ENCODE peak calls at places on chromosomes 16 and 17, in ten cellular contexts. One of them, this sample, is unnamed.

GRCh38 chr16:30985401-30986128 is 558 bp downstream of the HSD3B7 start:
- DNase-seq in fibroblast of the aortic adventitia: peak
- DNase-seq in ascending aorta: no peak
- DNase-seq in right atrium auricular region: peak
- DNase-seq in osteocyte: no peak
- DNase-seq in ovary: peak
- DNase-seq in GM13977: no peak
- DNase-seq in CD4-positive, alpha-beta T cell: no peak
- DNase-seq in left ventricle myocardium inferior: no peak
- DNase-seq in omental fat pad: no peak
- DNase-seq in this sample: peak

GRCh38 chr16:8660841-8661301 is 13.5 kb upstream of the ABAT start:
- DNase-seq in omental fat pad: no peak
- DNase-seq in fibroblast of the aortic adventitia: peak
- DNase-seq in osteocyte: no peak
- DNase-seq in CD4-positive, alpha-beta T cell: peak
- DNase-seq in left ventricle myocardium inferior: peak
- DNase-seq in right atrium auricular region: peak
- DNase-seq in GM13977: peak
- DNase-seq in ascending aorta: no peak
- DNase-seq in ovary: peak
- DNase-seq in this sample: peak

GRCh38 chr17:33225509-33225908 is 67.6 kb downstream of the ASIC2 start:
- DNase-seq in left ventricle myocardium inferior: peak
- DNase-seq in GM13977: no peak
- DNase-seq in ovary: no peak
- DNase-seq in ascending aorta: no peak
- DNase-seq in osteocyte: no peak
- DNase-seq in fibroblast of the aortic adventitia: no peak
- DNase-seq in right atrium auricular region: no peak
- DNase-seq in omental fat pad: no peak
- DNase-seq in CD4-positive, alpha-beta T cell: no peak
- DNase-seq in this sample: no peak

GRCh38 chr17:59751955-59752413 is 44.5 kb downstream of the VMP1 start:
- DNase-seq in ascending aorta: no peak
- DNase-seq in right atrium auricular region: no peak
- DNase-seq in fibroblast of the aortic adventitia: no peak
- DNase-seq in ovary: no peak
- DNase-seq in CD4-positive, alpha-beta T cell: no peak
- DNase-seq in left ventricle myocardium inferior: no peak
- DNase-seq in GM13977: no peak
- DNase-seq in osteocyte: no peak
- DNase-seq in omental fat pad: no peak
- DNase-seq in this sample: no peak

GRCh38 chr17:74592087-74592990 is at the start of gene CD300LD:
- DNase-seq in ascending aorta: no peak
- DNase-seq in GM13977: no peak
- DNase-seq in fibroblast of the aortic adventitia: no peak
- DNase-seq in osteocyte: no peak
- DNase-seq in omental fat pad: no peak
- DNase-seq in left ventricle myocardium inferior: no peak
- DNase-seq in ovary: no peak
- DNase-seq in right atrium auricular region: no peak
- DNase-seq in CD4-positive, alpha-beta T cell: no peak
- DNase-seq in this sample: no peak

GRCh38 chr17:30379303-30380105 is 777 bp downstream of the CPD start:
- DNase-seq in CD4-positive, alpha-beta T cell: no peak
- DNase-seq in left ventricle myocardium inferior: peak
- DNase-seq in ovary: peak
- DNase-seq in right atrium auricular region: no peak
- DNase-seq in fibroblast of the aortic adventitia: no peak
- DNase-seq in ascending aorta: no peak
- DNase-seq in omental fat pad: no peak
- DNase-seq in GM13977: peak
- DNase-seq in osteocyte: no peak
- DNase-seq in this sample: no peak

GRCh38 chr16:64534180-64534780 is 587.6 kb downstream of the CDH11 start:
- DNase-seq in osteocyte: no peak
- DNase-seq in ovary: no peak
- DNase-seq in fibroblast of the aortic adventitia: peak
- DNase-seq in left ventricle myocardium inferior: no peak
- DNase-seq in ascending aorta: no peak
- DNase-seq in CD4-positive, alpha-beta T cell: no peak
- DNase-seq in right atrium auricular region: no peak
- DNase-seq in GM13977: no peak
- DNase-seq in omental fat pad: no peak
- DNase-seq in this sample: no peak

GRCh38 chr17:75093543-75094158 is 5.9 kb downstream of the SLC16A5 start:
- DNase-seq in ovary: no peak
- DNase-seq in fibroblast of the aortic adventitia: no peak
- DNase-seq in CD4-positive, alpha-beta T cell: no peak
- DNase-seq in right atrium auricular region: no peak
- DNase-seq in omental fat pad: no peak
- DNase-seq in ascending aorta: no peak
- DNase-seq in GM13977: no peak
- DNase-seq in left ventricle myocardium inferior: no peak
- DNase-seq in osteocyte: no peak
- DNase-seq in this sample: no peak

GRCh38 chr17:33948299-33948698 is 306.8 kb upstream of the CCL2 start:
- DNase-seq in osteocyte: no peak
- DNase-seq in ovary: no peak
- DNase-seq in omental fat pad: no peak
- DNase-seq in CD4-positive, alpha-beta T cell: no peak
- DNase-seq in fibroblast of the aortic adventitia: no peak
- DNase-seq in GM13977: no peak
- DNase-seq in right atrium auricular region: no peak
- DNase-seq in left ventricle myocardium inferior: no peak
- DNase-seq in ascending aorta: no peak
- DNase-seq in this sample: no peak

GRCh38 chr16:89602273-89602951 is 11.0 kb upstream of the DPEP1 start:
- DNase-seq in osteocyte: peak
- DNase-seq in ascending aorta: no peak
- DNase-seq in CD4-positive, alpha-beta T cell: peak
- DNase-seq in fibroblast of the aortic adventitia: peak
- DNase-seq in left ventricle myocardium inferior: no peak
- DNase-seq in right atrium auricular region: no peak
- DNase-seq in GM13977: peak
- DNase-seq in omental fat pad: peak
- DNase-seq in ovary: peak
- DNase-seq in this sample: no peak

GRCh38 chr17:57772774-57773173 is 27.7 kb upstream of the CCDC182 start:
- DNase-seq in GM13977: no peak
- DNase-seq in ascending aorta: no peak
- DNase-seq in CD4-positive, alpha-beta T cell: no peak
- DNase-seq in omental fat pad: no peak
- DNase-seq in osteocyte: no peak
- DNase-seq in fibroblast of the aortic adventitia: no peak
- DNase-seq in ovary: no peak
- DNase-seq in left ventricle myocardium inferior: no peak
- DNase-seq in right atrium auricular region: no peak
- DNase-seq in this sample: no peak

GRCh38 chr16:48101069-48101674 is 54.6 kb downstream of the ABCC12 start:
- DNase-seq in right atrium auricular region: no peak
- DNase-seq in omental fat pad: no peak
- DNase-seq in GM13977: peak
- DNase-seq in CD4-positive, alpha-beta T cell: no peak
- DNase-seq in osteocyte: no peak
- DNase-seq in ovary: no peak
- DNase-seq in ascending aorta: no peak
- DNase-seq in left ventricle myocardium inferior: no peak
- DNase-seq in fibroblast of the aortic adventitia: peak
- DNase-seq in this sample: no peak

DNA sequence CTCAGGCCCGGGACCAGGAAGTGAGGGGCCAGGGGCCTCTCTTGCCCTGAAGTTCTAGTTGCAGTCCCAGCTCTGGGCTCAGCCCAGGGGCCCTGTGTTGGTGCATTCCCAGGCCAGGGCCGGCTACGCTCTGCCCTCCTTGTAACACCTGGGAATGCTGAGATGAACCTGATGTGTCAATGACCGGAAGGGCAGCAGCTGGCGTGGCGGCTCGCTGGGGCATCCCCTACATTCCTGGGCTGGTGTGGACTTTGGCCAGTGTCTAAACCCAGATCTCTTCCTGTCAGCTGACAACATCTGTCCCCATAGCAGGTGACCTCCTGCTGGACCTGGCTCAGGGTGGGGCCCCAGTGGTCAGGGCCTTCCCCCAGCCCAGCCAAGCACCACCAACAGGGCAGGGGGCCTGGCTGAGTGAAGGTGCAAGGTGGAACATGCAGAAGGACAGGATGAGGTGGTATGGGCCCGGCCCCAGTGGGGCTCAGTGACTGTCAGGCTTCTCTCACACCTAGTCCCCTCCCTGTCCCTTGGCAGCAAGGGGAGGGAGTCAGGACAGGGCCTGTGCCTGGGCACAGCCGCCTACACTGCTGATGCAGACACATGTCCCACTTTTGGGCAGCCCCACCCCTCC is 15.9 kb downstream of the FAM83G start:
- DNase-seq in right atrium auricular region: no peak
- DNase-seq in fibroblast of the aortic adventitia: no peak
- DNase-seq in osteocyte: no peak
- DNase-seq in omental fat pad: no peak
- DNase-seq in ovary: no peak
- DNase-seq in left ventricle myocardium inferior: no peak
- DNase-seq in GM13977: no peak
- DNase-seq in CD4-positive, alpha-beta T cell: no peak
- DNase-seq in ascending aorta: no peak
- DNase-seq in this sample: no peak
- TF ChIP-seq CTCF in right atrium auricular region: no peak
- TF ChIP-seq CTCF in fibroblast of the aortic adventitia: no peak
- TF ChIP-seq CTCF in osteocyte: no peak
- TF ChIP-seq CTCF in omental fat pad: no peak
- TF ChIP-seq CTCF in ovary: no peak
- TF ChIP-seq CTCF in left ventricle myocardium inferior: no peak
- TF ChIP-seq CTCF in GM13977: no peak
- TF ChIP-seq CTCF in CD4-positive, alpha-beta T cell: no peak
- TF ChIP-seq CTCF in ascending aorta: no peak
- TF ChIP-seq CTCF in this sample: no peak

DNA sequence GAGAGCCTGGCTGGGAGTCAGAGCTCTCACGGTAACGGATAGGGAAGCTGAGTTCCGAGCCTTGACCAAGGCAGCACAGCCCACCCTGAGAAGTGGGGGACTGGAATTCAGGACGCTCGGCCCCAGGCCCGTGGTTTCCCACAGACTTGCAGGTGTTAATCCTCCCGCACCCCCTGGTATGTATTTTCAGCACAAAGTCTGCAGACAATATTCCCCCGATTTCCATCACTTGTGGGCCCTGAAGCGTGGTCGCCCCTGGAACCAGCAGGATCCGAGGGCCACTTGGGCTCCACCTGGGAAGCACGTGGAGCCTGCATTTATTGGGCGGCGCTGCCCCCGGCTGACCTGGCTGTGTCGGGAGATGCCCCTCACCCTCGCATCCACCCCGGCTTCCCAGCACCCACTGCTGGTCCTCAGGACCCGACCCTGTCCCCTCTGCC is 60.2 kb downstream of the WSB1 start:
- DNase-seq in GM13977: peak
- DNase-seq in omental fat pad: no peak
- DNase-seq in fibroblast of the aortic adventitia: no peak
- DNase-seq in osteocyte: no peak
- DNase-seq in ascending aorta: no peak
- DNase-seq in left ventricle myocardium inferior: no peak
- DNase-seq in ovary: no peak
- DNase-seq in right atrium auricular region: no peak
- DNase-seq in CD4-positive, alpha-beta T cell: no peak
- DNase-seq in this sample: no peak
- TF ChIP-seq CTCF in GM13977: no peak
- TF ChIP-seq CTCF in omental fat pad: no peak
- TF ChIP-seq CTCF in fibroblast of the aortic adventitia: no peak
- TF ChIP-seq CTCF in osteocyte: peak
- TF ChIP-seq CTCF in ascending aorta: no peak
- TF ChIP-seq CTCF in left ventricle myocardium inferior: peak
- TF ChIP-seq CTCF in ovary: no peak
- TF ChIP-seq CTCF in right atrium auricular region: no peak
- TF ChIP-seq CTCF in CD4-positive, alpha-beta T cell: peak
- TF ChIP-seq CTCF in this sample: no peak

GRCh38 chr16:87233928-87234327 is 83.3 kb downstream of the C16orf95 start:
- DNase-seq in ascending aorta: no peak
- DNase-seq in right atrium auricular region: no peak
- DNase-seq in omental fat pad: no peak
- DNase-seq in left ventricle myocardium inferior: no peak
- DNase-seq in GM13977: no peak
- DNase-seq in fibroblast of the aortic adventitia: peak
- DNase-seq in osteocyte: no peak
- DNase-seq in ovary: no peak
- DNase-seq in CD4-positive, alpha-beta T cell: no peak
- DNase-seq in this sample: no peak
- TF ChIP-seq CTCF in ascending aorta: no peak
- TF ChIP-seq CTCF in right atrium auricular region: no peak
- TF ChIP-seq CTCF in omental fat pad: no peak
- TF ChIP-seq CTCF in left ventricle myocardium inferior: no peak
- TF ChIP-seq CTCF in GM13977: no peak
- TF ChIP-seq CTCF in fibroblast of the aortic adventitia: peak
- TF ChIP-seq CTCF in osteocyte: peak
- TF ChIP-seq CTCF in ovary: no peak
- TF ChIP-seq CTCF in CD4-positive, alpha-beta T cell: no peak
- TF ChIP-seq CTCF in this sample: peak

GRCh38 chr16:83420206-83420760 is 387.5 kb upstream of the HSBP1 start:
- DNase-seq in ascending aorta: no peak
- DNase-seq in fibroblast of the aortic adventitia: peak
- DNase-seq in left ventricle myocardium inferior: no peak
- DNase-seq in ovary: no peak
- DNase-seq in osteocyte: no peak
- DNase-seq in CD4-positive, alpha-beta T cell: no peak
- DNase-seq in GM13977: no peak
- DNase-seq in right atrium auricular region: no peak
- DNase-seq in omental fat pad: no peak
- DNase-seq in this sample: no peak

DNA sequence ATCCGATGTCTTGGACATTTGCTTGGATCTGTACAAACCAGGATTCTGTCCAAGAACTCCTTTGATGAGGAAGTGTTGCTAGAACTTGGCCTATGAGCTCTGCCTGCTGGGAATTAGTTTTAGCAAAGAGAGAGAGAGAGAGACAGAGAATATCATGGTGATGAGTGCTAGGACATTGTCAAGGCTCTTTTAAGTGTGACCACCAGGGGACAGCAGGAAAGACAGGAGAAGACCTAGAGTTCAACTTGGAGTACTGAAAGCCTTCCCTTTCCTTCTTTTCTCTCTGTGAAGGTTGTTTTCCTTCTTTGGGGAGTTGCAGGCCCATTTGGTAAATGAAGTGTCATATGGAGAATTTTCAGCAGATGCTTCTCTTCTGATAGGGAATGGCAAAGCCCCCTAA is 389.2 kb upstream of the HSBP1 start:
- DNase-seq in osteocyte: no peak
- DNase-seq in right atrium auricular region: no peak
- DNase-seq in CD4-positive, alpha-beta T cell: no peak
- DNase-seq in omental fat pad: no peak
- DNase-seq in ovary: no peak
- DNase-seq in left ventricle myocardium inferior: no peak
- DNase-seq in GM13977: no peak
- DNase-seq in fibroblast of the aortic adventitia: no peak
- DNase-seq in ascending aorta: no peak
- DNase-seq in this sample: no peak
- TF ChIP-seq CTCF in osteocyte: no peak
- TF ChIP-seq CTCF in right atrium auricular region: no peak
- TF ChIP-seq CTCF in CD4-positive, alpha-beta T cell: no peak
- TF ChIP-seq CTCF in omental fat pad: no peak
- TF ChIP-seq CTCF in ovary: no peak
- TF ChIP-seq CTCF in left ventricle myocardium inferior: no peak
- TF ChIP-seq CTCF in GM13977: no peak
- TF ChIP-seq CTCF in fibroblast of the aortic adventitia: no peak
- TF ChIP-seq CTCF in ascending aorta: no peak
- TF ChIP-seq CTCF in this sample: no peak

This sample was measured in progenitor cell of endocrine pancreas.